ENCODE peak calls at places on chromosomes 7 and 10, in six cellular contexts. P, E, G, Y, F and J are unnamed samples.

GRCh38 chr10:94320285-94320914 is 42.3 kb downstream of the NOC3L start:
- DNase-seq in F (peak; percentile 70), E (peak; percentile 81), Y (peak; percentile 70), G (peak; percentile 77), P (peak; percentile 40), J (no peak)

GRCh38 chr7:122364761-122365280 is 60.3 kb upstream of the FEZF1 start:
- DNase-seq in G (no peak), E (no peak), Y (no peak), P (no peak), F (no peak), J (no peak)

GRCh38 chr7:100897111-100897608 is 1.5 kb upstream of the ACHE start:
- DNase-seq in Y (peak; percentile 65), F (peak; percentile 27), G (no peak), E (peak; percentile 69), P (no peak), J (no peak)

GRCh38 chr7:151168022-151168786 is 710 bp upstream of the GBX1 start:
- DNase-seq in Y (peak; percentile 53), G (no peak), F (no peak), E (peak; percentile 78), P (no peak), J (no peak)

GRCh38 chr7:143229054-143229790 is 7.4 kb downstream of the TAS2R40 start:
- DNase-seq in P (no peak), Y (no peak), E (peak; percentile 16), G (no peak), F (no peak), J (no peak)

GRCh38 chr10:33333260-33334169 is 952 bp downstream of the NRP1 start:
- DNase-seq in G (peak; percentile 47), P (no peak), E (no peak), F (peak; percentile 41), Y (no peak), J (no peak)

GRCh38 chr10:22958338-22958737 is 30.5 kb downstream of the ARMC3 start:
- DNase-seq in Y (no peak), P (no peak), G (peak; percentile 66), E (no peak), F (peak; percentile 12), J (no peak)

GRCh38 chr7:142240546-142240945 is 17.3 kb downstream of the PRSS58 start:
- DNase-seq in G (no peak), Y (no peak), P (no peak), F (no peak), E (no peak), J (no peak)

DNA sequence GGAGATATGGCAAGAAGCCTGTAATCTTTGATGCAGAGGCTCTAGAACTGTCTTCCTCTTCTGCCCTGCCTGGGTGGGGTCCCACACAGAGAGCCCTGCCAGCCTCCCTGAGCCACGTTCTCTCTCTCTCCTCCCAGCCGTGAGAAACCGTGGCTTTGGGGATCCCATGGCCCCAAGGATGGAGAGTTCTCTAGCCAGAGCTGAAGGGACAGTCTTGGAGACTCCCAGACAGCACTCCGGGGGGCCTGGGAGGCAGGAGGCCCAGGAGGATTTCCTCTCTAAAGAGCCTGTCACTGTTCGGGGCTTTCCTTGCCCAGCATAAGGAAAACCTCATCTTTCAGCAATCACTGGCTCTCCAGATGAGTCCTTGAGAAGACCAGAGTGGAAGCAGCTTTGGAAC is 227.1 kb downstream of the ARHGAP12 start:
- DNase-seq in G (no peak), Y (no peak), E (no peak), P (no peak), F (peak; percentile 18), J (no peak)
- TF ChIP-seq CTCF in G (no peak), Y (no peak), E (no peak), P (no peak), F (no peak), J (no peak)

GRCh38 chr10:74658511-74658910 is 167.9 kb upstream of the KAT6B start:
- DNase-seq in E (no peak), P (no peak), Y (no peak), G (no peak), F (no peak), J (no peak)

GRCh38 chr10:74650613-74651012 is 175.8 kb upstream of the KAT6B start:
- DNase-seq in P (no peak), E (no peak), F (no peak), Y (no peak), G (no peak), J (no peak)

GRCh38 chr10:74651565-74651964 is 174.8 kb upstream of the KAT6B start:
- DNase-seq in E (no peak), F (no peak), G (no peak), Y (no peak), P (no peak), J (no peak)

DNA sequence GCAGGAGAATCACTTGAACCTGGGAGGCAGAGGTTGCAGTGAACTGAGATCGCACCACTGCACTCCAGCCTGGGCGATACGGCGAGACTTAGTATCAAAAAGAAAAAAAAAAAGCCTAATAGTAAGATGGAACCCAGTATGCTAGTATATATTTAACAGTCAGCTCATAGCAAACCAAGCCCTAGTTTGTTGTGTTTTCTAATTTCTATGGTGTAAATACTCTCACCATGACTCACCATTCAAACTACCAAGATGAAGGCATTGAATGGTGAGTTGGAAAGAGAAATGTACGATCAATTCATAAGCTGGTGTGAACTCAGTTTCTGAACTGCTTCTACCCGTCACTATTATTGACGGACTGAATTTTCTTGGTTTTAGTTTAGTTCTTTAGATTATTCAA is 173.7 kb upstream of the KAT6B start:
- DNase-seq in E (no peak), Y (no peak), P (no peak), G (peak; percentile 8), F (no peak), J (no peak)
- TF ChIP-seq CTCF in E (no peak), Y (no peak), P (no peak), G (no peak), F (no peak), J (no peak)

DNA sequence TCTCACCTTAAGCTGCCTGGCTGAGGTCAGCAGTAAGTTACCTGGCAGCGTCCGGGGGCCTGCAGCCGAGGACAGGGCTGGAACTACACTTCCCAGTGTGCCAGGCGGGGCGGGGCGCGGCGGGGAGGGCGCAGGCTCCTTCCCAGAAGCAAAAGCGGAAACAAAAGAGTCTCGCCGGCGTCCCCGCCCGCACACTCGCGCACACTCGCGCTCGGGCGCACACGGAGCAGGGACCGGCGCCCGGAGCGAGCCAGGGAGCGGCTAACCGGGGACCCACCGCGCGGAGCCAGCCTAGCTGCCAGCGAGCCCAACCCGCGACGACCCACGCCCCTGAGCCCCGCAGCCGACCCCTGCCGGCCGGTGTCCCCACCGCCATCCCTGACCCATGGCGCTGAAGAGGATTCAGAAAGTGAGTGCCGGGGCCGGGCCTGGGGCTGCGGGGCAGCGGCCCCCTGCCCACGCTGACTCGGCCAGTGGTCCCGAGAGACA is at the start of gene UBE2D1:
- DNase-seq in F (peak; percentile 83), G (peak; percentile 72), Y (peak; percentile 71), P (no peak), E (peak; percentile 84), J (no peak)
- TF ChIP-seq CTCF in F (peak; percentile 14), G (peak; percentile 8), Y (peak; percentile 43), P (no peak), E (peak; percentile 51), J (peak; percentile 45)

DNA sequence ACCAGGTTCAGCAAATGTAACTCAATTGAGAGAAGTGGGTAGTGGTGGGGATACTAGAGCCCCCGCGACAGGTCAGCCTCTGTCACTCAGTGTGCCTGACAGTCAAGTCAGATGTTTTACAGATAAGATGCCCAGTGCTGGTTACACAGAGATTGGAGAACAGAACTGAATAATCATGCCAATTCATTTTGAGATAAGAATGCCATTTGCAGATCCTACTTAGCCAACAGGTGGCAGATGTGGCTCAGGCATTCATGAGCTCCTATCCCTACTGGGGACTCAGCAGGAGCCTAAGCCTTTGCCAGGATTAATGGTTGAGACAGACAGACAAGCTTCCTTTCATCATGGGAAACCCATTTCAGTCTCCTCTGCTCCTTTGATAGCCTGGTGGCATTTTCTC is 137.8 kb downstream of the MAPK8 start:
- DNase-seq in E (peak; percentile 85), F (peak; percentile 39), Y (no peak), P (no peak), G (peak; percentile 77), J (no peak)
- TF ChIP-seq CTCF in E (peak; percentile 50), F (peak; percentile 12), Y (peak; percentile 20), P (peak; percentile 33), G (peak; percentile 57), J (peak; percentile 26)

GRCh38 chr10:88401671-88402347 is 181.3 kb downstream of the RNLS start:
- DNase-seq in F (peak; percentile 60), P (no peak), E (no peak), Y (no peak), G (peak; percentile 72), J (no peak)
- TF ChIP-seq CTCF in F (peak; percentile 50), P (no peak), E (peak; percentile 18), Y (no peak), G (peak; percentile 60), J (peak; percentile 23)

DNA sequence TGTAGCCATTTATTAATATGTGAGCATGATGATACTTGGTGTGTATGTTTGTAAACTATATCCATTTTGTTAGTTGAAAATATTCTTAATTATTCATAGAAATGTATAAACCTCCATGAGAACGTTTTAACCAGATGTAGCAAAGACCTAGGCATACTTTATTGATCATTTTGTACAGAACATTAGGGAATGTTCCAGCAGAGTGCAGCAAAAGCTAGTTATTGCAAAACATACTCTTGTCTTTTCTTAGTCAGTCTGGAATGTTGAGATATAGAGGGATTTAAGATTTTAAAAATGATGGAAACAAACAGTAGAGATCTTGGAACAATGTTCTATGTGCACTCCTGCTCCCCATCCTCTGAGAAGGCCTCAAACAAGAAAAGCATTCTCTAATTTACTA is 292.0 kb downstream of the BBS9 start:
- DNase-seq in F (peak; percentile 40), G (peak; percentile 38), Y (no peak), E (no peak), P (no peak), J (peak; percentile 16)
- TF ChIP-seq CTCF in F (peak; percentile 13), G (peak; percentile 30), Y (no peak), E (no peak), P (no peak), J (no peak)

GRCh38 chr10:46104071-46104585 is 58.1 kb upstream of the MSMB start:
- DNase-seq in Y (no peak), P (no peak), G (no peak), F (no peak), E (no peak), J (no peak)

GRCh38 chr10:46106410-46107255 is 60.6 kb upstream of the MSMB start:
- DNase-seq in E (peak; percentile 49), F (peak; percentile 77), P (no peak), Y (peak; percentile 48), G (peak; percentile 67), J (no peak)
- TF ChIP-seq CTCF in E (no peak), F (no peak), P (no peak), Y (no peak), G (no peak), J (no peak)

GRCh38 chr10:91635401-91636400 is 2.8 kb upstream of the PPP1R3C start:
- DNase-seq in Y (peak; percentile 63), G (peak; percentile 92), E (peak; percentile 70), P (peak; percentile 77), F (peak; percentile 90), J (no peak)
- TF ChIP-seq CTCF in Y (peak; percentile 81), G (peak; percentile 90), E (peak; percentile 72), P (peak; percentile 77), F (peak; percentile 82), J (peak; percentile 69)